ENCODE peak calls at places on chromosome 19, in eight cellular contexts. One of them, this sample, is unnamed.

GRCh38 chr19:48230555-48231129 is 25.1 kb downstream of the CARD8 start:
- DNase-seq in NCI-H460: no peak
- DNase-seq in GM10248: no peak
- DNase-seq in body of pancreas: no peak
- DNase-seq in glutamatergic neuron: no peak
- DNase-seq in neural crest cell: no peak
- DNase-seq in GOT3: no peak
- DNase-seq in lung microvascular endothelial cell: no peak
- DNase-seq in this sample: no peak

GRCh38 chr19:342801-343421 is 1.7 kb downstream of the MIER2 start:
- DNase-seq in NCI-H460: no peak
- DNase-seq in GM10248: no peak
- DNase-seq in body of pancreas: peak
- DNase-seq in glutamatergic neuron: no peak
- DNase-seq in neural crest cell: no peak
- DNase-seq in GOT3: no peak
- DNase-seq in lung microvascular endothelial cell: peak
- DNase-seq in this sample: no peak

GRCh38 chr19:2215281-2215751 is 20.8 kb downstream of the PLEKHJ1 start:
- DNase-seq in NCI-H460: no peak
- DNase-seq in GM10248: no peak
- DNase-seq in body of pancreas: no peak
- DNase-seq in glutamatergic neuron: peak
- DNase-seq in neural crest cell: no peak
- DNase-seq in GOT3: no peak
- DNase-seq in lung microvascular endothelial cell: no peak
- DNase-seq in this sample: peak

GRCh38 chr19:1112254-1113208 is 8.7 kb downstream of the GPX4 start:
- DNase-seq in NCI-H460: no peak
- DNase-seq in GM10248: no peak
- DNase-seq in body of pancreas: no peak
- DNase-seq in glutamatergic neuron: no peak
- DNase-seq in neural crest cell: no peak
- DNase-seq in GOT3: no peak
- DNase-seq in lung microvascular endothelial cell: no peak
- DNase-seq in this sample: peak

GRCh38 chr19:11964858-11965645 is at the start of gene ZNF763:
- DNase-seq in NCI-H460: no peak
- DNase-seq in GM10248: peak
- DNase-seq in body of pancreas: peak
- DNase-seq in glutamatergic neuron: peak
- DNase-seq in neural crest cell: peak
- DNase-seq in GOT3: peak
- DNase-seq in lung microvascular endothelial cell: peak
- DNase-seq in this sample: peak

GRCh38 chr19:2820112-2820702 is 539 bp downstream of the ZNF554 start:
- DNase-seq in NCI-H460: no peak
- DNase-seq in GM10248: no peak
- DNase-seq in body of pancreas: no peak
- DNase-seq in glutamatergic neuron: peak
- DNase-seq in neural crest cell: peak
- DNase-seq in GOT3: no peak
- DNase-seq in lung microvascular endothelial cell: no peak
- DNase-seq in this sample: no peak

GRCh38 chr19:15463865-15464371 is 426 bp downstream of the RASAL3 start:
- DNase-seq in NCI-H460: no peak
- DNase-seq in GM10248: peak
- DNase-seq in body of pancreas: no peak
- DNase-seq in glutamatergic neuron: no peak
- DNase-seq in neural crest cell: no peak
- DNase-seq in GOT3: no peak
- DNase-seq in lung microvascular endothelial cell: peak
- DNase-seq in this sample: no peak

GRCh38 chr19:46704379-46705076 is 12.4 kb downstream of the PRKD2 start:
- DNase-seq in NCI-H460: peak
- DNase-seq in GM10248: peak
- DNase-seq in body of pancreas: peak
- DNase-seq in glutamatergic neuron: peak
- DNase-seq in neural crest cell: peak
- DNase-seq in GOT3: no peak
- DNase-seq in lung microvascular endothelial cell: peak
- DNase-seq in this sample: peak

GRCh38 chr19:42199440-42200115 is 17.9 kb downstream of the DEDD2 start:
- DNase-seq in NCI-H460: no peak
- DNase-seq in GM10248: peak
- DNase-seq in body of pancreas: no peak
- DNase-seq in glutamatergic neuron: no peak
- DNase-seq in neural crest cell: no peak
- DNase-seq in GOT3: no peak
- DNase-seq in lung microvascular endothelial cell: no peak
- DNase-seq in this sample: no peak

GRCh38 chr19:18361646-18362045 is 21.2 kb downstream of the PGPEP1 start:
- DNase-seq in NCI-H460: no peak
- DNase-seq in GM10248: no peak
- DNase-seq in body of pancreas: no peak
- DNase-seq in glutamatergic neuron: no peak
- DNase-seq in neural crest cell: no peak
- DNase-seq in GOT3: no peak
- DNase-seq in lung microvascular endothelial cell: peak
- DNase-seq in this sample: no peak

GRCh38 chr19:45187421-45188100 is 9.0 kb downstream of the BLOC1S3 start:
- DNase-seq in NCI-H460: no peak
- DNase-seq in GM10248: peak
- DNase-seq in body of pancreas: peak
- DNase-seq in glutamatergic neuron: no peak
- DNase-seq in neural crest cell: no peak
- DNase-seq in GOT3: no peak
- DNase-seq in lung microvascular endothelial cell: peak
- DNase-seq in this sample: peak

GRCh38 chr19:21698215-21698614 is 69.2 kb downstream of the ZNF100 start:
- DNase-seq in NCI-H460: no peak
- DNase-seq in GM10248: no peak
- DNase-seq in body of pancreas: no peak
- DNase-seq in glutamatergic neuron: no peak
- DNase-seq in neural crest cell: no peak
- DNase-seq in GOT3: no peak
- DNase-seq in lung microvascular endothelial cell: peak
- DNase-seq in this sample: no peak

GRCh38 chr19:412356-413355 is 3.7 kb upstream of the C2CD4C start:
- DNase-seq in NCI-H460: no peak
- DNase-seq in GM10248: no peak
- DNase-seq in body of pancreas: no peak
- DNase-seq in glutamatergic neuron: peak
- DNase-seq in neural crest cell: no peak
- DNase-seq in GOT3: no peak
- DNase-seq in lung microvascular endothelial cell: no peak
- DNase-seq in this sample: peak

GRCh38 chr19:50741179-50741933 is 18.2 kb downstream of the CLEC11A start:
- DNase-seq in NCI-H460: no peak
- DNase-seq in GM10248: no peak
- DNase-seq in body of pancreas: no peak
- DNase-seq in glutamatergic neuron: no peak
- DNase-seq in neural crest cell: no peak
- DNase-seq in GOT3: no peak
- DNase-seq in lung microvascular endothelial cell: peak
- DNase-seq in this sample: no peak

GRCh38 chr19:33293255-33294057 is 8.9 kb downstream of the CEBPA start:
- DNase-seq in NCI-H460: peak
- DNase-seq in GM10248: no peak
- DNase-seq in body of pancreas: peak
- DNase-seq in glutamatergic neuron: no peak
- DNase-seq in neural crest cell: no peak
- DNase-seq in GOT3: no peak
- DNase-seq in lung microvascular endothelial cell: no peak
- DNase-seq in this sample: peak

GRCh38 chr19:17103177-17103576 is 27.6 kb downstream of the MYO9B start:
- DNase-seq in NCI-H460: no peak
- DNase-seq in GM10248: no peak
- DNase-seq in body of pancreas: no peak
- DNase-seq in glutamatergic neuron: peak
- DNase-seq in neural crest cell: peak
- DNase-seq in GOT3: no peak
- DNase-seq in lung microvascular endothelial cell: peak
- DNase-seq in this sample: peak

GRCh38 chr19:6109947-6110346 is 353 bp downstream of the RFX2 start:
- DNase-seq in NCI-H460: no peak
- DNase-seq in GM10248: no peak
- DNase-seq in body of pancreas: no peak
- DNase-seq in glutamatergic neuron: no peak
- DNase-seq in neural crest cell: no peak
- DNase-seq in GOT3: no peak
- DNase-seq in lung microvascular endothelial cell: no peak
- DNase-seq in this sample: no peak

This sample was measured in nephron progenitor cell.